ENCODE peak calls at places on chromosome 12, in eight cellular contexts. A is M059J; L is activated T-helper 1 cell treated with anti-CD3 and anti-CD28 coated beads, Interleukin-2, amount 50 U/mL, for 16 hours; O is cardiac fibroblast; I is HS-5; M is iris pigment epithelial cell; Q is lung; Y is activated CD4-positive, alpha-beta T cell treated with anti-CD3 and anti-CD28 coated beads for 1 hour. S is an unnamed sample.

GRCh38 chr12:125773033-125773432 is 707.8 kb downstream of the AACS start:
- DNase-seq in A (peak; percentile 1), L (no peak), O (no peak), I (no peak), M (no peak), Q (no peak), Y (no peak), S (no peak)

GRCh38 chr12:51090705-51091229 is 7.4 kb upstream of the CSRNP2 start:
- DNase-seq in A (no peak), L (no peak), O (no peak), I (no peak), M (no peak), Q (no peak), Y (no peak), S (no peak)

GRCh38 chr12:27864521-27864920 is 84.5 kb upstream of the MANSC4 start:
- DNase-seq in A (peak; percentile 37), L (no peak), O (no peak), I (no peak), M (peak; percentile 59), Q (no peak), Y (no peak), S (no peak)

GRCh38 chr12:132162508-132163031 is 18.3 kb downstream of the NOC4L start:
- DNase-seq in A (peak; percentile 94), L (no peak), O (peak; percentile 72), I (peak; percentile 58), M (peak; percentile 85), Q (no peak), Y (no peak), S (peak; percentile 97)

GRCh38 chr12:119835068-119835467 is 42.1 kb downstream of the CIT start:
- DNase-seq in A (peak; percentile 5), L (no peak), O (peak; percentile 31), I (no peak), M (peak; percentile 53), Q (no peak), Y (no peak), S (no peak)

GRCh38 chr12:122789637-122790036 is 15.3 kb downstream of the CCDC62 start:
- DNase-seq in A (no peak), L (no peak), O (no peak), I (no peak), M (no peak), Q (no peak), Y (no peak), S (no peak)

GRCh38 chr12:109998241-109998903 is 858 bp upstream of the ANKRD13A start:
- DNase-seq in A (no peak), L (no peak), O (no peak), I (no peak), M (no peak), Q (no peak), Y (no peak), S (no peak)

GRCh38 chr12:7769999-7770398 is 5.0 kb downstream of the NANOGNB start:
- DNase-seq in A (no peak), L (no peak), O (no peak), I (no peak), M (no peak), Q (no peak), Y (no peak), S (no peak)

GRCh38 chr12:116880817-116881324 is 370 bp downstream of the HRK start:
- DNase-seq in A (peak; percentile 42), L (no peak), O (peak; percentile 34), I (no peak), M (peak; percentile 57), Q (no peak), Y (no peak), S (peak; percentile 85)

GRCh38 chr12:1848146-1848545 is 27.8 kb downstream of the LRTM2 start:
- DNase-seq in A (no peak), L (no peak), O (no peak), I (no peak), M (no peak), Q (no peak), Y (no peak), S (no peak)

GRCh38 chr12:3204143-3204542 is 127.0 kb downstream of the TSPAN9 start:
- DNase-seq in A (no peak), L (no peak), O (no peak), I (no peak), M (no peak), Q (no peak), Y (no peak), S (no peak)

GRCh38 chr12:122886851-122887816 is 8.8 kb downstream of the VPS37B start:
- DNase-seq in A (peak; percentile 90), L (peak; percentile 26), O (no peak), I (no peak), M (peak; percentile 65), Q (no peak), Y (no peak), S (peak; percentile 75)

GRCh38 chr12:121145221-121145620 is 12.5 kb downstream of the P2RX7 start:
- DNase-seq in A (peak; percentile 59), L (no peak), O (no peak), I (no peak), M (peak; percentile 53), Q (no peak), Y (no peak), S (peak; percentile 21)

S was measured in astrocyte of the hippocampus.